ENCODE peak calls at places on chromosomes 2 and 18, in four cellular contexts. B is HepG2, I is HCT116, A is K562. R is an unnamed sample.

GRCh38 chr18:47113796-47114540 is 36.3 kb downstream of the HDHD2 start:
- DNase-seq in B (no peak), I (no peak), A (no peak), R (no peak)

GRCh38 chr2:169065864-169066507 is 3.4 kb upstream of the DHRS9 start:
- DNase-seq in B (no peak), I (no peak), A (no peak), R (no peak)

GRCh38 chr2:238949710-238950345 is 101.9 kb downstream of the TWIST2 start:
- DNase-seq in B (no peak), I (no peak), A (no peak), R (no peak)

GRCh38 chr18:78722959-78723706 is 256.5 kb upstream of the SALL3 start:
- DNase-seq in B (no peak), I (no peak), A (no peak), R (no peak)

GRCh38 chr18:25351773-25352628 is at the start of gene ZNF521:
- DNase-seq in B (peak), I (peak), A (peak), R (no peak)

GRCh38 chr2:213229814-213230213 is 54.5 kb upstream of the SPAG16 start:
- DNase-seq in B (peak), I (no peak), A (no peak), R (no peak)

GRCh38 chr2:149365826-149366583 is 35.6 kb downstream of the LYPD6 start:
- DNase-seq in B (peak), I (peak), A (no peak), R (no peak)

GRCh38 chr2:170361359-170361936 is 183.5 kb downstream of the MYO3B start:
- DNase-seq in B (peak), I (peak), A (peak), R (peak)

GRCh38 chr2:100104718-100105677 is 37.4 kb downstream of the AFF3 start:
- DNase-seq in B (no peak), I (no peak), A (no peak), R (no peak)

GRCh38 chr2:219769044-219770030 is 141.9 kb downstream of the SLC4A3 start:
- DNase-seq in B (no peak), I (no peak), A (no peak), R (no peak)

GRCh38 chr18:77114564-77115391 is 17.8 kb downstream of the MBP start:
- DNase-seq in B (peak), I (no peak), A (no peak), R (no peak)

GRCh38 chr2:174012347-174013309 is 47.5 kb upstream of the SP3 start:
- DNase-seq in B (no peak), I (no peak), A (no peak), R (no peak)

GRCh38 chr2:201961401-201961800 is 72.3 kb upstream of the FZD7 start:
- DNase-seq in B (no peak), I (no peak), A (no peak), R (no peak)

GRCh38 chr2:229675569-229675968 is 38.8 kb downstream of the DNER start:
- DNase-seq in B (no peak), I (no peak), A (no peak), R (no peak)

GRCh38 chr18:7452331-7452730 is 114.8 kb upstream of the PTPRM start:
- DNase-seq in B (peak), I (peak), A (peak), R (no peak)

GRCh38 chr2:127371037-127371436 is 16.7 kb downstream of the MAP3K2 start:
- DNase-seq in B (no peak), I (peak), A (no peak), R (no peak)

GRCh38 chr2:136238214-136238551 is 120.2 kb upstream of the CXCR4 start:
- DNase-seq in B (no peak), I (no peak), A (no peak), R (no peak)

GRCh38 chr18:49846718-49847470 is 33.6 kb upstream of the ACAA2 start:
- DNase-seq in B (no peak), I (no peak), A (no peak), R (no peak)
- TF ChIP-seq REST in B (no peak), I (no peak), A (no peak), R (no peak)

GRCh38 chr2:144115892-144116291 is 404.0 kb downstream of the ZEB2 start:
- DNase-seq in B (no peak), I (no peak), A (no peak), R (no peak)
- TF ChIP-seq TCF7L2 in B (no peak), I (no peak), A (no peak), R (no peak)

DNA sequence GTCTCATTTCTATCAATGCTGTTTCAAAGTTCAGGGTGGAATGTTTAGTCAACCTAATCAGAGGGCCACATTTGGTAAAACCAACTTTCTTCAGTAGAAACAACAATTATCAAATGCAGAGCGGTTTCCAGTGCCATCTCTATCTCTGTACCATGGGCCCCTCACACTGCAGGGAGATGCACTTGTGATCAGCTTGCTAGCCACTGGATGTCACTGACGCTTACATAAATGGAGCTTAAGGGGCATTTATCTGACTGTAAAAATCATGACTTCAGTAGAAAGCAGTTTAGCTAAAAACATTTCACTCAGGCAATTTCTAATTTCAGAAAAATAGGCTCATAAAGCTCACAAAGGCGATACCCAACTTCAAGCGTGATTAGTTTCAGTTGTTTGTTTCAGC is 678.0 kb downstream of the ZEB2 start:
- DNase-seq in B (no peak), I (no peak), A (no peak), R (no peak)
- TF ChIP-seq CTCF in B (peak), I (no peak), A (no peak), R (no peak)

DNA sequence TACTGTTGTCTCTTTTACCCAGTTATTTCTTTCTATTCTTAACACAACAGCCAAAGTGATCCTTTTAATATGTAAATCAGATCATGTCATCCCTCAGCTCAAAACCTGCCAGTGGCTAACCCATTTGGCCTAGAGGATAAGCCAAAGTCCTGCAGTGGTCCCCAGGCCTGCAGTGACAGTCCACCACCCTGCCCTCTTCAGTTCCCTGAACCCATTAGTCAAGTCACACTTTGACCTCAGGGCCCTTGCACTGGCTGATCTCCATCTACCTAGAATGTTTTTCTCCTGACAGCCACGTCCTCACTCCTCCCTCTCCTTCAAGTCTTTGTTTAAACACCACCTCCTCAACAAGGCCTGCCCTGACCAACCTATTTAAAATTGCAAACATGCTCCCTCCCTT is 9.5 kb downstream of the MREG start:
- DNase-seq in B (no peak), I (no peak), A (no peak), R (no peak)
- TF ChIP-seq REST in B (no peak), I (no peak), A (no peak), R (no peak)

DNA sequence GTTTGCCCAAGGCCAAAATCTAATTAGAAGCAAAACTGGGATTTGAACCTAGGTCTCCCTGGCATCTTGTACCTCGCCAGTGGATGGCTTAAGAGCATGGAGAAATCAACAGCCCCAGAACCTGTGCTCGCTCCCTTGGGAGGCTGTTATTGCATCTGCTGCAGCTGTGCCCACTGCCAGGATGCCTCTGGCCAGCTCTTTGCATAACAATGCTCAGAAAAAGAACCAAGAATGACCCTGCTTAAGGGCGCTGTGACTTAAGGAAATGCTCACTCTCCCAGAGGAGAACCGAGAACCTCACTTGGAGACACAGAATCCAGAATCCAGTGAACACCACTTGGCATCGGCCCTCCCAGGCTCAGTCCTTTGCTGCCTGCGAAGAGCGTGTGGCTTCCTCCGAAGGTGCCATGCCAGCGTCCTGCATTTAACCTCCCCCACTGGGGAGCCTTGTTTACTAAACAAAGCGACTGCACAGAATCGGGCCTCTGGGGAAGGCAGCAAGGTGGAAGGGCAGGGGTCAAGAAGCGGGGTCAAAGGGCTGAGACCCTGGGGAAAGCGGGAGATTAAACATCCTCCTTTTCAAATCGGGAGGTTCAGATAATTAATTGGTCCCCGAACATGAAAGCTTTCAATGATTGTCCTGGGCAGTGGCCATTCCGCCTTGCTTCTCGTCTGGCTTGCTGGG is 71.0 kb upstream of the BOD1L2 start:
- DNase-seq in B (no peak), I (no peak), A (no peak), R (no peak)
- TF ChIP-seq TCF7L2 in B (no peak), I (no peak), A (no peak), R (no peak)

GRCh38 chr2:98311771-98312545 is 34.3 kb upstream of the CNGA3 start:
- DNase-seq in B (no peak), I (no peak), A (peak), R (no peak)
- TF ChIP-seq CTCF in B (peak), I (no peak), A (peak), R (peak)

R was measured in Panc1.